ENCODE peak calls at places on chromosomes 11 and 22, in four cellular contexts. One of them, this sample, is unnamed.

GRCh38 chr11:72244317-72245231 is 598 bp upstream of the PHOX2A start:
- DNase-seq in B cell: no peak
- DNase-seq in brain microvascular endothelial cell: no peak
- DNase-seq in GM23338: peak
- DNase-seq in this sample: peak

GRCh38 chr22:43925433-43926348 is 2.1 kb downstream of the PNPLA3 start:
- DNase-seq in B cell: no peak
- DNase-seq in GM23338: peak
- DNase-seq in brain microvascular endothelial cell: no peak
- DNase-seq in this sample: no peak

GRCh38 chr11:69342588-69343330 is 48.8 kb downstream of the MYEOV start:
- DNase-seq in B cell: no peak
- DNase-seq in brain microvascular endothelial cell: no peak
- DNase-seq in GM23338: no peak
- DNase-seq in this sample: no peak

GRCh38 chr11:79402912-79403311 is 37.9 kb downstream of the TENM4 start:
- DNase-seq in brain microvascular endothelial cell: no peak
- DNase-seq in GM23338: no peak
- DNase-seq in B cell: no peak
- DNase-seq in this sample: no peak

GRCh38 chr11:79708319-79708928 is 267.6 kb upstream of the TENM4 start:
- DNase-seq in GM23338: peak
- DNase-seq in B cell: no peak
- DNase-seq in brain microvascular endothelial cell: peak
- DNase-seq in this sample: no peak

GRCh38 chr22:31692186-31692886 is 30.3 kb upstream of the PISD start:
- DNase-seq in brain microvascular endothelial cell: peak
- DNase-seq in B cell: no peak
- DNase-seq in GM23338: no peak
- DNase-seq in this sample: no peak

GRCh38 chr11:99687320-99687719 is 666.6 kb downstream of the CNTN5 start:
- DNase-seq in brain microvascular endothelial cell: no peak
- DNase-seq in GM23338: no peak
- DNase-seq in B cell: no peak
- DNase-seq in this sample: no peak

GRCh38 chr11:44421090-44421675 is 111.2 kb upstream of the ALX4 start:
- DNase-seq in brain microvascular endothelial cell: no peak
- DNase-seq in GM23338: no peak
- DNase-seq in B cell: no peak
- DNase-seq in this sample: no peak

GRCh38 chr11:113305440-113306336 is 8.7 kb upstream of the TTC12 start:
- DNase-seq in brain microvascular endothelial cell: peak
- DNase-seq in GM23338: peak
- DNase-seq in B cell: peak
- DNase-seq in this sample: peak

GRCh38 chr22:49954354-49954753 is 6.2 kb upstream of the PIM3 start:
- DNase-seq in B cell: no peak
- DNase-seq in brain microvascular endothelial cell: no peak
- DNase-seq in GM23338: no peak
- DNase-seq in this sample: no peak

GRCh38 chr11:74397531-74398243 is 546 bp downstream of the PGM2L1 start:
- DNase-seq in B cell: peak
- DNase-seq in brain microvascular endothelial cell: peak
- DNase-seq in GM23338: peak
- DNase-seq in this sample: no peak

GRCh38 chr22:28034760-28035401 is 115.8 kb upstream of the PITPNB start:
- DNase-seq in brain microvascular endothelial cell: peak
- DNase-seq in GM23338: no peak
- DNase-seq in B cell: no peak
- DNase-seq in this sample: peak

GRCh38 chr11:69127091-69127850 is 28.5 kb upstream of the SMIM38 start:
- DNase-seq in GM23338: no peak
- DNase-seq in brain microvascular endothelial cell: no peak
- DNase-seq in B cell: no peak
- DNase-seq in this sample: no peak

GRCh38 chr22:19128009-19128401 is 3.1 kb upstream of the TSSK2 start:
- DNase-seq in B cell: no peak
- DNase-seq in GM23338: no peak
- DNase-seq in brain microvascular endothelial cell: no peak
- DNase-seq in this sample: no peak

GRCh38 chr11:95563173-95563572 is 226.4 kb downstream of the FAM76B start:
- DNase-seq in GM23338: no peak
- DNase-seq in brain microvascular endothelial cell: no peak
- DNase-seq in B cell: no peak
- DNase-seq in this sample: no peak

GRCh38 chr11:111937859-111938258 is 716 bp downstream of the DIXDC1 start:
- DNase-seq in brain microvascular endothelial cell: no peak
- DNase-seq in GM23338: peak
- DNase-seq in B cell: no peak
- DNase-seq in this sample: no peak

GRCh38 chr11:26849009-26849408 is 127.1 kb upstream of the SLC5A12 start:
- DNase-seq in GM23338: no peak
- DNase-seq in B cell: no peak
- DNase-seq in brain microvascular endothelial cell: no peak
- DNase-seq in this sample: peak

GRCh38 chr11:10450451-10451398 is 4.3 kb upstream of the AMPD3 start:
- DNase-seq in B cell: peak
- DNase-seq in brain microvascular endothelial cell: no peak
- DNase-seq in GM23338: peak
- DNase-seq in this sample: peak

GRCh38 chr11:5891216-5891800 is 1.7 kb upstream of the OR52E5 start:
- DNase-seq in B cell: peak
- DNase-seq in GM23338: peak
- DNase-seq in brain microvascular endothelial cell: no peak
- DNase-seq in this sample: no peak

GRCh38 chr22:20422965-20423635 is 14.5 kb downstream of the SCARF2 start:
- DNase-seq in GM23338: no peak
- DNase-seq in brain microvascular endothelial cell: no peak
- DNase-seq in B cell: no peak
- DNase-seq in this sample: no peak

GRCh38 chr11:117201516-117201866 is 2.3 kb downstream of the TAGLN start:
- DNase-seq in B cell: no peak
- DNase-seq in GM23338: no peak
- DNase-seq in brain microvascular endothelial cell: no peak
- DNase-seq in this sample: no peak

GRCh38 chr11:69920500-69921428 is 101.5 kb upstream of the FGF3 start:
- DNase-seq in B cell: no peak
- DNase-seq in GM23338: no peak
- DNase-seq in brain microvascular endothelial cell: no peak
- DNase-seq in this sample: peak

GRCh38 chr22:24751518-24751917 is 23.0 kb downstream of the PIWIL3 start:
- DNase-seq in brain microvascular endothelial cell: no peak
- DNase-seq in GM23338: no peak
- DNase-seq in B cell: no peak
- DNase-seq in this sample: no peak

GRCh38 chr11:6353367-6353987 is 33.2 kb upstream of the CAVIN3 start:
- DNase-seq in brain microvascular endothelial cell: peak
- DNase-seq in B cell: peak
- DNase-seq in GM23338: peak
- DNase-seq in this sample: peak

GRCh38 chr22:21966643-21967516 is 14.2 kb upstream of the PPM1F start:
- DNase-seq in brain microvascular endothelial cell: no peak
- DNase-seq in GM23338: no peak
- DNase-seq in B cell: no peak
- DNase-seq in this sample: no peak

GRCh38 chr22:48088926-48089536 is 1326.6 kb downstream of the TBC1D22A start:
- DNase-seq in B cell: no peak
- DNase-seq in GM23338: no peak
- DNase-seq in brain microvascular endothelial cell: no peak
- DNase-seq in this sample: no peak

GRCh38 chr22:46368871-46369715 is 33.6 kb downstream of the TRMU start:
- DNase-seq in B cell: no peak
- DNase-seq in GM23338: no peak
- DNase-seq in brain microvascular endothelial cell: no peak
- DNase-seq in this sample: no peak
- TF ChIP-seq CTCF in B cell: no peak
- TF ChIP-seq CTCF in GM23338: no peak
- TF ChIP-seq CTCF in brain microvascular endothelial cell: no peak
- TF ChIP-seq CTCF in this sample: no peak

GRCh38 chr11:91513734-91514133 is 710.9 kb upstream of the FAT3 start:
- DNase-seq in B cell: no peak
- DNase-seq in brain microvascular endothelial cell: peak
- DNase-seq in GM23338: peak
- DNase-seq in this sample: no peak
- TF ChIP-seq CTCF in B cell: no peak
- TF ChIP-seq CTCF in brain microvascular endothelial cell: peak
- TF ChIP-seq CTCF in GM23338: peak
- TF ChIP-seq CTCF in this sample: no peak

GRCh38 chr11:2123628-2123960 is 15.6 kb downstream of the IGF2 start:
- DNase-seq in brain microvascular endothelial cell: no peak
- DNase-seq in GM23338: no peak
- DNase-seq in B cell: no peak
- DNase-seq in this sample: peak

GRCh38 chr11:2120359-2121100 is 18.7 kb downstream of the IGF2 start:
- DNase-seq in GM23338: peak
- DNase-seq in brain microvascular endothelial cell: no peak
- DNase-seq in B cell: no peak
- DNase-seq in this sample: peak

GRCh38 chr11:2121227-2122130 is 17.7 kb downstream of the IGF2 start:
- DNase-seq in GM23338: no peak
- DNase-seq in brain microvascular endothelial cell: no peak
- DNase-seq in B cell: no peak
- DNase-seq in this sample: peak

GRCh38 chr11:2122222-2122906 is 16.8 kb downstream of the IGF2 start:
- DNase-seq in brain microvascular endothelial cell: peak
- DNase-seq in B cell: no peak
- DNase-seq in GM23338: no peak
- DNase-seq in this sample: no peak

DNA sequence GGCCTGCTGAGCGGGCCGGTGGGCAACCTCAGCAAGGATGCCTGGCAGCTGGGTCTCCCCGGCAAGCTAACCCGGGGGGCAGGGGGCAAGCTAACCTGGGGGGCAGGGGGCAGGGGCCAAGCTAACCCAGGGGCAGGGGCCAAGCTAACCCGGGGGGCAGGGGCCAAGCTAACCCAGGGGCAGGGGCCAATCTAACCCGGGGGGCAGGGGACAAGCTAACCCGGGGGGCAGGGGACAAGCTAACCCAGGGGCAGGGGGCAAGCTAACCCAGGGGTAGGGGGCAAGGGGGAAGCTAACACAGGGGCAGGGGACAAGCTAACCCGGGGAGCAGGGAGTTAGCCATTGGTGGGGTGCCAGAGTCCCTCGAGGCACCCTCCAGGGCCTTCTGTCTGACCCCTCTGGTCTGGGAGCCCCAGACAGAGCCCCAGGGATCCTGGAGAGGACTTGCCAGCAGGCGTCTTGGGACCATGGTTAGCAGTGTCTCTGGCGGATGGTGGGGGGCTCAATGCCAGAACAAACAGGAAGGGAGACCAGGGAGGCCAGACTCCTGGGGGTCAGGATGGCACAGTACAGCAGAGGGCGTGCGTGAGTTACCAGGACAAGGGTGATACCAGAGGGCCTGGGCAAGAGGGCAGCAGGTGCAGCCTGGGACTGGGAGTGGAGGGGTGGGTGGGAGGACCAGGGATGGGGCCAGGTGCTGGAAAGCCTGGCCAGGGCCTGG is 16.1 kb downstream of the IGF2 start:
- DNase-seq in brain microvascular endothelial cell: no peak
- DNase-seq in B cell: no peak
- DNase-seq in GM23338: no peak
- DNase-seq in this sample: peak
- TF ChIP-seq CTCF in brain microvascular endothelial cell: peak
- TF ChIP-seq CTCF in B cell: no peak
- TF ChIP-seq CTCF in GM23338: no peak
- TF ChIP-seq CTCF in this sample: no peak

DNA sequence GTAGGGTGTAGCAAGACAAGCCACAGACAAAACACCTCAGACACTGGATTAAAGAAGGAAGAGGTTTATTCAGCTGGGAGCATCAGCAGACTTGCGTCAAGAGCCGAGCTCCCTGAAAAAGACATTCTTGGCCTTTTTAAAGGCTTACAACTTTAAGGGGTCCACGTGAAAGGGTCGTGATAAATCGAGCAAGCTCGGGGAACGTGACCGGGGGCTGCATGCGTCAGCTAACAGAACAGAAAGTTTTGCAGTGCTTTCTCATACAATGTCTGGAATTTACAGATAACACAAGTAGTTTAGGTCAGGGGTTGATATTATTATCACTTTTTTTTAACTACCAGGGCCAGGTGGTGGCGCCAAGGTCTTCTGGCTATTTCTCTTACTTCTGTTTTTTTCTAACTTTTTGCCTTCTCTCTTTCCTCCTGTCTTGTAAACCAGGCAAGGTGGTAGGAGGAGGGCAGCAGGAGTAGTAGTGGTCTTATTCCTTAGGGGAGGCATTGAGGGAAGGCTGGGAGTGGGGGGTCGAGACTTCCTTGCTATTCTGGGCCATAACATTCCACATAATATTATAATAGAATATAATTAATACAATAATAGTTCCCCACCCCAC is 631 bp upstream of the ALDH3B1 start:
- DNase-seq in B cell: peak
- DNase-seq in brain microvascular endothelial cell: peak
- DNase-seq in GM23338: peak
- DNase-seq in this sample: no peak
- TF ChIP-seq CTCF in B cell: peak
- TF ChIP-seq CTCF in brain microvascular endothelial cell: peak
- TF ChIP-seq CTCF in GM23338: peak
- TF ChIP-seq CTCF in this sample: no peak

DNA sequence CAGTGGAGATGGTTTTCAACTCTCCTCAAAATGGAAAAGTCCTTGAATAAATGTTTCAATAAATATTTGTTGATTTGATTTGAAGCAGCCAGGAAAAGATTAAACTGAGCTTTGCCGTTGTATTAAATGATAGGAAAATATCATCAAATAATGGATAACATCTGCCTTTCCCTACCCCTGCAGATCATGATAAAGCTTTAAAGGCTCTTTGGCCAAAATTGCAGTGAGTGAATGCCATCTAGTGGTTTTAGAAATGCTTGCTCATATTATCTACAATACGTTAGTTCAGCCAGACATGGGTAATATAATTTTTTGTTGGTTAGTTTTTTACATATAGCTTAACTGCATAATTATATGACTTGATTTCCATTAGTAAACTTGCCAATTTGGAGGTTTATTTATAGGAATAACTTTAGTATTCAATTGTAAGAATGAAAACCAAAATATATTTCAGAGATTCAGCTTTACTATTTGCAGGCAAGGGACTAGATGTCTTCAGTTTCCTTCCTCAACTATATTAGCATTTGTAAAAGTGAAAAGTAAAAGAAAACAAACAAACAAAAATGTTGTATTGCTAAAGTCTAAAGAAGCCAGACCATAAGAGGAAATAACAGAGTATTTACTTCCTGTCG is 159.2 kb downstream of the MSANTD4 start:
- DNase-seq in B cell: peak
- DNase-seq in brain microvascular endothelial cell: peak
- DNase-seq in GM23338: peak
- DNase-seq in this sample: no peak
- TF ChIP-seq CTCF in B cell: peak
- TF ChIP-seq CTCF in brain microvascular endothelial cell: peak
- TF ChIP-seq CTCF in GM23338: peak
- TF ChIP-seq CTCF in this sample: peak

DNA sequence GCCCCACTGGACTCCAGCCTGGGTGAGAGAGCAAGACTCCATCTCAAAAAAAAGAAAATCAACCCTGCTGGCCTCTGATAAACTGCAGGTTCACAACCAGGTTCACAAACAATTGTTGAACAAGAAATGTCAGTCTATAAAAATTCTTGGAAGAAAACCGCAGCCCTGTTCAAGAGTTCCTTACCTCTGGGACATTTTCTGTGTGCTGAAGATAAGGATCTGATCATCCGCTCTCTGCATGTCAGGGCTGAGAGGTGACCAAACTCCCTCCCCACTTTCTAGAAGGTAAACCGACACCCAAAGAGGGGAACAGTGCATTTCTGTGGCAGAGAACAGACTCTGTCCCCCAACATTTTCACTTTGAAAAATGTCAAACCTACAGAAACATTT is 4.2 kb upstream of the UPK3A start:
- DNase-seq in GM23338: no peak
- DNase-seq in B cell: no peak
- DNase-seq in brain microvascular endothelial cell: no peak
- DNase-seq in this sample: no peak
- TF ChIP-seq CTCF in GM23338: no peak
- TF ChIP-seq CTCF in B cell: no peak
- TF ChIP-seq CTCF in brain microvascular endothelial cell: no peak
- TF ChIP-seq CTCF in this sample: no peak

This sample was measured in glutamatergic neuron.